ENCODE peak calls at places on chromosomes 3 and 15, in four cellular contexts. H is PC-9, R is fibroblast of lung, K is H1. I is an unnamed sample.

GRCh38 chr15:65309882-65310418 is 5.5 kb downstream of the RNU5B-1 start:
- DNase-seq in H (no peak), R (peak; percentile 70), K (no peak), I (no peak)

GRCh38 chr3:119211193-119211592 is 29.5 kb downstream of the B4GALT4 start:
- DNase-seq in R (no peak), K (no peak), H (no peak), I (peak; percentile 35)

GRCh38 chr3:125061170-125061569 is 5.4 kb upstream of the HEG1 start:
- DNase-seq in H (no peak), K (no peak), R (peak; percentile 91), I (peak; percentile 48)

GRCh38 chr3:139979991-139980390 is 45.0 kb downstream of the CLSTN2 start:
- DNase-seq in K (peak; percentile 11), R (no peak), H (no peak), I (no peak)

GRCh38 chr15:65638681-65639089 is 16.9 kb downstream of the SLC24A1 start:
- DNase-seq in R (peak; percentile 86), K (no peak), H (peak; percentile 57), I (peak; percentile 86)

GRCh38 chr15:57961919-57962318 is 103.6 kb downstream of the ALDH1A2 start:
- DNase-seq in R (no peak), K (no peak), H (no peak), I (no peak)

GRCh38 chr3:87298111-87298718 is 21.8 kb upstream of the POU1F1 start:
- DNase-seq in R (peak; percentile 54), H (no peak), K (no peak), I (peak; percentile 51)

GRCh38 chr3:18058666-18059065 is 316.2 kb upstream of the TBC1D5 start:
- DNase-seq in R (no peak), K (no peak), H (no peak), I (no peak)

GRCh38 chr3:192957441-192957951 is 39.8 kb upstream of the MB21D2 start:
- DNase-seq in H (peak; percentile 50), R (peak; percentile 98), K (no peak), I (peak; percentile 47)

GRCh38 chr15:81118361-81118760 is 15.7 kb upstream of the CFAP161 start:
- DNase-seq in R (no peak), H (no peak), K (no peak), I (no peak)

GRCh38 chr3:11305509-11305908 is 33.3 kb downstream of the ATG7 start:
- DNase-seq in K (no peak), R (no peak), H (no peak), I (no peak)

GRCh38 chr15:58410353-58410752 is 21.4 kb upstream of the LIPC start:
- DNase-seq in K (no peak), H (no peak), R (peak; percentile 44), I (no peak)

GRCh38 chr3:104291437-104291851 is 1075.3 kb upstream of the ALCAM start:
- DNase-seq in H (no peak), R (peak; percentile 15), K (no peak), I (no peak)

GRCh38 chr3:173733029-173733652 is 335.6 kb downstream of the NLGN1 start:
- DNase-seq in K (no peak), R (peak; percentile 72), H (no peak), I (peak; percentile 47)

GRCh38 chr3:42703695-42704025 is 1.1 kb upstream of the HHATL start:
- DNase-seq in R (no peak), H (no peak), K (peak; percentile 38), I (no peak)

GRCh38 chr3:140388525-140388924 is 289.3 kb upstream of the TRIM42 start:
- DNase-seq in K (no peak), H (no peak), R (no peak), I (no peak)

GRCh38 chr3:113266738-113267137 is 55.4 kb downstream of the BOC start:
- DNase-seq in H (no peak), R (no peak), K (no peak), I (no peak)

GRCh38 chr15:81031203-81031602 is 30.5 kb downstream of the TLNRD1 start:
- DNase-seq in R (no peak), H (no peak), K (no peak), I (no peak)

GRCh38 chr3:149968216-149968615 is 2.5 kb downstream of the PFN2 start:
- DNase-seq in K (no peak), R (peak; percentile 15), H (no peak), I (no peak)

DNA sequence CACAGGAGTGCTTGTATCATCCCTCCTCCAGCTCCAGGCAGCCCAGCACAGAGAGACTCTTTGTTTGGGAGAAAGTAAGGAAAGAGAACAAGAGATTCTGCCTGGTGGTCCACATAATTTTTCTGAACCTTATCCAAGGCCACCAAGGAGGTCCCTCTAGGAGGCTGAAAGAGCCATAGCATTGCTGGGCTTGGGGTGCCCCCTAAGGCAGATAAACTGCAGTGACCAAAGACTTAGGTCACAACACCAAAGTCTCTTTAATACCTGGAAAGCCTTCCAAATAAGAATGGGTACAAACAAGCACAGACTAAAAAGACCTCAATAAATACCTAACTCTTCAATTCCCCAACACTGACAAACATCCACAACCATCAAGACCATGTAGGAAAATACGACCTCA is 310.2 kb upstream of the PPP2R3A start:
- DNase-seq in R (no peak), K (no peak), H (no peak), I (no peak)
- H3K4me2 ChIP-seq in R (no peak overlapping the region), K (no peak overlapping the region), H (no peak overlapping the region), I (no peak overlapping the region)

GRCh38 chr15:61835476-61836106 is 224.7 kb downstream of the VPS13C start:
- DNase-seq in K (peak; percentile 89), R (peak; percentile 63), H (no peak), I (peak; percentile 73)
- H3K4me3 ChIP-seq in K (no peak overlapping the region), R (no peak overlapping the region), H (no peak overlapping the region), I (no peak overlapping the region)

DNA sequence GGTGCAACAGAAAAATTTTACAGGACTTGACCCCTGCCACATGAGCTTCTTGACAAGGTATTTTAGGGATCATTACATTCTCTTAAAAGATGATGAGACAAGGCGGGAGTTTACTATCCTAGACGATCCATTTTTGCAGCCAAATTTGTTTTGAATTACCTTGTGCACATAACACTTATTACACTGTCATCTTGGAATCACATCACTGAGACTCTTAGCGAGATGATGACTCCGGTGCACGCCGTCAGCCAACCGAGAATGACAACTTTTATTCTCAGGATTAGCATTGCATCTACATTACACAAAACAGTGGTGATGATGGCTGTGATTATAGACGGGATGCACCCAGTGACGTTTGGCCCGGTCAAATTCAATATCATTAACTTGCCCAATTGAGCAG is 216.1 kb downstream of the PDZRN3 start:
- DNase-seq in K (no peak), R (no peak), H (no peak), I (no peak)
- H3K4me1 ChIP-seq in K (no peaks in the 10 kb centered on the region), R (peaks cover 5% of the 10 kb centered on the region), H (no peaks in the 10 kb centered on the region), I (no peaks in the 10 kb centered on the region)

GRCh38 chr15:90865702-90866101 is 2.7 kb upstream of the FURIN start:
- DNase-seq in R (no peak), K (no peak), H (no peak), I (no peak)

GRCh38 chr15:90864507-90864906 is 3.9 kb upstream of the FURIN start:
- DNase-seq in K (no peak), R (no peak), H (peak; percentile 48), I (no peak)

GRCh38 chr15:90862487-90862886 is 5.9 kb upstream of the FURIN start:
- DNase-seq in H (no peak), R (no peak), K (no peak), I (no peak)

GRCh38 chr15:90862964-90863721 is 5.2 kb upstream of the FURIN start:
- DNase-seq in H (peak; percentile 90), K (no peak), R (no peak), I (no peak)

DNA sequence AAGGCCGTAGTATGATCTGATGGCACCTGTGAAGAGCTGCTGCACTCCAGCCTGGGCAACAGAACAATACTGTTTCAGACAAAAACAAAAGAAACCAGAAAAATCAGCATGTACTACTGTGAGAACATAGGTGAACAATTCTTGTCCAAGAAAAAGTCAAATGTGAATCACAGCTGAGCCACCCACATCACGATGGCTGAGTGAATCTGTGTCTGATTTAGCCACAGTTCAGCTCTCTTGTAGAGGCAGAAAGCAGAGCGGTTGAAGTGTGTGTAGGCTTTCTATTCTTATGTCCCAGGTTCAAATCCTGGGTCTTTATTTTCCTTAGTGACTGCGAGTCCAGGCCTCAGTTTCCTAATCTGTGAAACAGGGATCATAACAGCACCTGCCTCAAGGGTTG is 4.4 kb upstream of the FURIN start:
- DNase-seq in R (no peak), K (no peak), H (no peak), I (no peak)
- H3K4me2 ChIP-seq in R (no peak overlapping the region), K (no peak overlapping the region), H (peak overlapping the region; percentile 49), I (no peak overlapping the region)

GRCh38 chr3:121557426-121557934 is 10.3 kb upstream of the ARGFX start:
- DNase-seq in H (no peak), K (peak; percentile 16), R (no peak), I (no peak)

GRCh38 chr3:121552797-121553196 is 7.0 kb upstream of the POLQ start:
- DNase-seq in H (no peak), K (no peak), R (no peak), I (no peak)

GRCh38 chr3:121552379-121552778 is 6.6 kb upstream of the POLQ start:
- DNase-seq in K (no peak), H (no peak), R (peak; percentile 30), I (no peak)
- H3K4me3 ChIP-seq in K (no peak overlapping the region), H (no peak overlapping the region), R (peak overlapping the region; percentile 30), I (no peak overlapping the region)

GRCh38 chr3:48855681-48856447 is 8.2 kb upstream of the PRKAR2A start:
- DNase-seq in H (no peak), K (no peak), R (no peak), I (peak; percentile 24)

GRCh38 chr3:48856469-48856868 is 8.8 kb upstream of the PRKAR2A start:
- DNase-seq in H (no peak), R (no peak), K (no peak), I (no peak)

GRCh38 chr3:48858709-48859108 is 11.0 kb upstream of the PRKAR2A start:
- DNase-seq in K (no peak), H (no peak), R (no peak), I (no peak)

GRCh38 chr3:48863122-48863521 is 15.4 kb upstream of the PRKAR2A start:
- DNase-seq in K (no peak), R (no peak), H (peak; percentile 60), I (no peak)

DNA sequence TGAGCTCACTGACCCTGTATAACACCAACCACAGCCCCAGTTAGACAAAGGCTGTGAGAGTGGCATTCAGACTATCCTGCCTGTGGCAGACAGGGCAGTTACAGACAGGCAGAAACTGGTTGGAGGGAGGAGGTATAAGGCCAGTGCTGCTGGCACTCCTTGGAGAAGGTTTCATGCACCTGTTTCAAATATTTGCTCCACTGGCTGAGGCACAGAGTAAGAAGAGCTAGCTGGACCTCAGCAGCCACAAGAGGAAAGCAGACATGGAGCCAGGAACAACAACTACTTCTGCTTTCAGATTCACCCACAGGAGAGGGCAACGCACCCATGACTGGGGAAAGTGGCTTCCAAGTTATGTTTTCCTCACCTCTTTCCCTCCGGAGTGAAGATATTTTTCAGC is 11.5 kb upstream of the PRKAR2A start:
- DNase-seq in H (no peak), K (no peak), R (no peak), I (no peak)
- H3K4me1 ChIP-seq in H (peaks cover 11% of the 10 kb centered on the region), K (no peaks in the 10 kb centered on the region), R (no peaks in the 10 kb centered on the region), I (no peaks in the 10 kb centered on the region)

I was measured in hepatocyte.